ENCODE peak calls at places on chromosomes 7 and 10, in six cellular contexts. C is ovary, E is kidney epithelial cell, U is A549, N is gastrocnemius medialis, A is psoas muscle. K is an unnamed sample.

GRCh38 chr10:116811691-116812090 is 37.6 kb upstream of the ENO4 start:
- DNase-seq in E (no peak), A (no peak), U (no peak), N (no peak), C (no peak), K (no peak)

GRCh38 chr10:11442001-11442773 is 169.3 kb downstream of the USP6NL start:
- DNase-seq in C (no peak), U (no peak), N (no peak), E (no peak), A (no peak), K (no peak)

GRCh38 chr7:3065724-3066143 is 22.1 kb upstream of the CARD11 start:
- DNase-seq in E (no peak), U (peak), N (no peak), C (no peak), A (no peak), K (no peak)

GRCh38 chr10:729213-729612 is 39.7 kb upstream of the DIP2C start:
- DNase-seq in E (no peak), C (no peak), U (no peak), A (no peak), N (no peak), K (no peak)

GRCh38 chr10:84659497-84660276 is 331.3 kb downstream of the CCSER2 start:
- DNase-seq in U (no peak), A (no peak), N (no peak), C (no peak), E (no peak), K (no peak)

GRCh38 chr10:32077896-32078295 is 21.7 kb upstream of the KIF5B start:
- DNase-seq in E (no peak), N (no peak), A (peak), C (no peak), U (peak), K (no peak)

GRCh38 chr7:1758859-1759521 is 88.9 kb downstream of the ELFN1 start:
- DNase-seq in E (no peak), U (no peak), A (no peak), N (no peak), C (no peak), K (no peak)

GRCh38 chr10:87054373-87055295 is 34.5 kb downstream of the FAM25A start:
- DNase-seq in N (no peak), E (no peak), U (no peak), A (no peak), C (no peak), K (no peak)

GRCh38 chr7:107622429-107622828 is 38.2 kb upstream of the SLC26A4 start:
- DNase-seq in U (no peak), E (peak), C (no peak), N (no peak), A (no peak), K (no peak)

GRCh38 chr10:58903071-58903470 is 273.4 kb upstream of the PHYHIPL start:
- DNase-seq in N (no peak), U (no peak), A (no peak), C (no peak), E (no peak), K (no peak)

GRCh38 chr10:55500931-55501559 is 700.0 kb upstream of the PCDH15 start:
- DNase-seq in C (no peak), E (peak), N (no peak), U (peak), A (no peak), K (no peak)

GRCh38 chr7:138804618-138805017 is 6.6 kb upstream of the ATP6V0A4 start:
- DNase-seq in U (no peak), A (no peak), C (no peak), N (no peak), E (no peak), K (no peak)

GRCh38 chr10:10824611-10825148 is 193.0 kb upstream of the CELF2 start:
- DNase-seq in E (no peak), N (no peak), U (no peak), C (peak), A (peak), K (peak)

GRCh38 chr7:77409739-77410545 is 6.2 kb downstream of the GSAP start:
- DNase-seq in A (no peak), N (no peak), U (peak), E (peak), C (no peak), K (no peak)

GRCh38 chr7:2471396-2471795 is 4.8 kb downstream of the GRIFIN start:
- DNase-seq in U (no peak), N (no peak), E (no peak), C (no peak), A (no peak), K (no peak)

GRCh38 chr7:47488205-47488968 is 93.5 kb downstream of the TNS3 start:
- DNase-seq in A (no peak), C (no peak), U (no peak), N (no peak), E (no peak), K (no peak)

GRCh38 chr10:34906021-34906965 is 91.2 kb upstream of the PARD3 start:
- DNase-seq in E (peak), N (peak), A (no peak), U (no peak), C (no peak), K (no peak)

GRCh38 chr10:44358080-44358771 is 26.7 kb downstream of the CXCL12 start:
- DNase-seq in E (no peak), A (no peak), U (no peak), C (no peak), N (no peak), K (no peak)

GRCh38 chr10:12533151-12533550 is 183.8 kb downstream of the CAMK1D start:
- DNase-seq in E (no peak), N (no peak), C (no peak), U (no peak), A (no peak), K (no peak)

GRCh38 chr10:27741173-27742091 is 4.2 kb downstream of the MKX start:
- DNase-seq in C (peak), N (no peak), U (no peak), A (peak), E (no peak), K (peak)

GRCh38 chr10:6588082-6588481 is 8.0 kb upstream of the PRKCQ start:
- DNase-seq in E (no peak), C (no peak), N (no peak), A (no peak), U (no peak), K (no peak)

GRCh38 chr7:66114743-66115727 is at the start of gene CRCP:
- DNase-seq in C (peak), E (no peak), N (peak), A (peak), U (peak), K (peak)

GRCh38 chr7:20199015-20199737 is 18.0 kb downstream of the MACC1 start:
- DNase-seq in C (no peak), N (no peak), E (peak), U (peak), A (peak), K (peak)

GRCh38 chr10:125824736-125825135 is 1.4 kb downstream of the BCCIP start:
- DNase-seq in E (no peak), N (no peak), U (peak), A (no peak), C (no peak), K (no peak)
- H3K4me3 ChIP-seq in E (peak), N (peak), U (peak), A (peak), C (peak), K (peak)

DNA sequence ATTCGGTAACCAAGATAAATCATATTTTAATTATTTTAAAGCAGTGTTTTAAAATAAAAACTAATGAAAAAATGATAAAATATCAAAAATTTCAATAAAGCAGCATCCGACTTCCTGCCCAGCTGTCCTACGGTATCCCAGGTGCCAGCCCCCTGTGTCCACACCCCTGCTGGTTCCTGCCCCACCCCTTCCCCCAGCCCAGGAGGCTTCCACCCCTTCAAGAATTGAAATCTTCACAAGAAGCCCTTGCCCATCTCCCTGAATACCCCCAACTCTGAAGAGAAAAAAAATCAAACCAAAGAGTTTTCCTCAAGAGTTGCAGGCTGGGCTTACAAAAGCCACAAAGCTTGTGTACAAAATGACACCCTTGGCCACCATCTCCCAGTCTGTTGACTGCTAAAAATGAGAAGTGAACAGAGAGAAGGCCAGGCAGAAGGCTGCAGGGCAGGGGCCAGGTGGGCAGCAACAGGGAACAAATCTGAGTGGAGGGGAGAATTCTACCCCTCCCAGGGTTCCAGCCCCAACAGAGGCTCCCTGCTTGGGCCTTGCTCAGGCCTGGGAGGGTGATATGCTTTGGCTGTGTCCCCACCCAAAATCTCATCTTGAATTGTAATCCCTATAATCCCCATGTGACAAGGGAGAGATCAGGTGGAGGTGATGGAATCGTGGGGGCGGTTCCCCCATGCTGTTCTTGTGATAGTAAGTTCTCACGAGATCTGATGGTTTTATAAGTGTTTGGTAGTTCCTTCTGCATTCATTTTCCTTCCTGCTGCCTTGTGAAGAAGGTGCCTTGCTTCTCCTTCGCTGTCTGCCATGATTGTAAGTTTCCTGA is 14.5 kb downstream of the GPRIN2 start:
- DNase-seq in C (no peak), U (peak), N (no peak), A (peak), E (no peak), K (peak)
- H3K4me3 ChIP-seq in C (no peak), U (peak), N (no peak), A (no peak), E (no peak), K (no peak)

GRCh38 chr7:154987571-154987970 is 15.4 kb downstream of the PAXIP1 start:
- DNase-seq in U (no peak), C (no peak), N (no peak), E (no peak), A (no peak), K (no peak)

GRCh38 chr7:154990964-154991514 is 11.9 kb downstream of the PAXIP1 start:
- DNase-seq in N (no peak), C (no peak), A (no peak), U (no peak), E (no peak), K (no peak)

GRCh38 chr7:154984601-154985188 is 18.2 kb downstream of the PAXIP1 start:
- DNase-seq in A (no peak), C (no peak), U (no peak), E (no peak), N (no peak), K (no peak)

GRCh38 chr7:154985230-154985629 is 17.7 kb downstream of the PAXIP1 start:
- DNase-seq in E (no peak), A (no peak), N (no peak), U (no peak), C (no peak), K (no peak)

DNA sequence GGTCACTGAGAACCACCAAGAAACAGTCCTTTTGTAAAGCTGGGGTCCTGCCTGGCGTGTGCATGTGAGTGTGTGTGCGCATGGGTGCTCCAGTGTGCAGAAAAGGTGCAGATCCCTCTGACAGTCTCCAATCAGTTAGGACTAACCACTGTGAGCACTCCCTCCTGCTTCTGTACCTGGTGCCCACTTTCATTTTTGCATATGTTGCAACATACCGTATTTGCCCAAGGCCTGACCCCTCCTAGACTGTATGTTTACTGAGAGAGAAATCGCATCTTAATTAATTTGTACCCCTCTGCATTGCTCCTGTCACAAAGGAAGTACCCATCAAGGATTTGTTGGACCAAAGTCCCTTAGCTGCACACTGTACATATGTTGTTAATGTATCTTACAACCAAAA is 16.7 kb downstream of the PAXIP1 start:
- DNase-seq in E (no peak), U (no peak), N (no peak), A (no peak), C (no peak), K (no peak)
- H3K4me3 ChIP-seq in E (no peak), U (no peak), N (no peak), A (no peak), C (no peak), K (no peak)

GRCh38 chr7:29565982-29566746 is 2.5 kb downstream of the PRR15 start:
- DNase-seq in E (no peak), C (peak), N (no peak), U (no peak), A (no peak), K (no peak)

GRCh38 chr7:29563590-29564454 is at the start of gene PRR15:
- DNase-seq in A (peak), N (no peak), U (peak), C (peak), E (no peak), K (no peak)

GRCh38 chr7:29564455-29565185 is 985 bp downstream of the PRR15 start:
- DNase-seq in C (peak), E (no peak), N (no peak), A (peak), U (peak), K (peak)

GRCh38 chr7:29565634-29565981 is 2.0 kb downstream of the PRR15 start:
- DNase-seq in A (no peak), E (no peak), C (no peak), U (no peak), N (no peak), K (no peak)

GRCh38 chr7:29565186-29565540 is 1.5 kb downstream of the PRR15 start:
- DNase-seq in A (no peak), N (no peak), U (no peak), E (no peak), C (no peak), K (no peak)
- H3K4me3 ChIP-seq in A (peak), N (peak), U (peak), E (peak), C (peak), K (peak)

GRCh38 chr10:83287374-83287773 is 851.9 kb upstream of the GHITM start:
- DNase-seq in A (no peak), U (no peak), E (no peak), C (no peak), N (no peak), K (no peak)
- H3K4me3 ChIP-seq in A (no peak), U (no peak), E (no peak), C (no peak), N (no peak), K (no peak)

GRCh38 chr7:153185936-153186335 is 426.4 kb downstream of the ACTR3B start:
- DNase-seq in E (no peak), N (no peak), U (no peak), C (no peak), A (no peak), K (no peak)
- H3K4me3 ChIP-seq in E (no peak), N (no peak), U (no peak), C (no peak), A (no peak), K (no peak)

DNA sequence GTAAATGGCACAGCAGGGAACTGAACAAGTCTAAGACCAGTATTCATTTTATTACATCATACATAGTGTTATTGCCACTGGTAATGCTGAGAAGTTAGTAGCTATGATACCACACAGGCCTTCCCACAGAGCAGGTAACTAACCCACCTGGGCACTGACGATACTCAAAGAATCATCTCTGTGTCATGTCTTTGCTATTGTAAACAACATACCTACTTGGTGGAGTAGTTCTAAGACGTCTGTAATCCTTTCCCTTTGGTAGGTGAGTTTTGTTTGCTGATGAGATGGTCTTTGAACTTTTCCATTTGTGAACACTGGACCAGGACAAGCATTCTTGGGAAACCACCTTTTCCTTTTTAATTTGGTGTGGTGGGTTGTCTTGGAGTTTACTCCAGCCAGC is 40.9 kb downstream of the PDSS1 start:
- DNase-seq in N (no peak), E (no peak), U (no peak), C (no peak), A (no peak), K (no peak)
- H3K4me3 ChIP-seq in N (no peak), E (no peak), U (no peak), C (no peak), A (no peak), K (no peak)

DNA sequence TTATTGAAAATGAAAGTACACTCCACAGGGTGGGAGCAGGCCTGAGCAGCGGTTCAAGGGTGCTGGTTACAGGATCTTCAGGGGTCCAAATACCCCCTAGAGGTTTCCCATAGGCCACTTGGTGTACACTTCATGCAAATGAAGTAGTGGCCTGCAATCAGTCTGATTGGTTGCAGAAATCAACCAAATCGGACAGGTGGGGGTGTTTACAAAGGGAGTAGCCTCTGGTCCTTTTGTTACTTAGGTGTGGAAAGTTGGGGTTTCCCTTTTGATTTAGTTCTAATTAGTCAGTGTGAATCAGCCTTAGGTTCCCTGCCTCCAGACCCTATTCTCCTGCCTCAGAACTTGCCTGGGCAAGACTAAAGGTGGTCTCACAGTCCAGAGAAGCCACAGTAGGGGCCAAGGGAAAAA is 49.6 kb downstream of the SYPL1 start:
- DNase-seq in E (no peak), C (no peak), A (no peak), N (no peak), U (no peak), K (no peak)
- H3K4me3 ChIP-seq in E (no peak), C (no peak), A (no peak), N (no peak), U (no peak), K (no peak)